ENCODE peak calls at places on chromosomes 12 and 14, in eight cellular contexts. H is CD4-positive, alpha-beta T cell; L is endothelial cell; U is AG04450; Q is Peyer's patch; N is RWPE1; J is HFF-Myc; C is foreskin fibroblast. V is an unnamed sample.

GRCh38 chr14:85948163-85948562 is 418.2 kb downstream of the FLRT2 start:
- DNase-seq in H (no peak), L (no peak), U (no peak), Q (no peak), N (no peak), J (no peak), C (no peak), V (no peak)

GRCh38 chr12:9649532-9649940 is 20.0 kb upstream of the CLEC2D start:
- DNase-seq in H (peak), L (peak), U (no peak), Q (no peak), N (no peak), J (no peak), C (no peak), V (no peak)

GRCh38 chr12:52379536-52379935 is 5.9 kb downstream of the KRT84 start:
- DNase-seq in H (no peak), L (no peak), U (no peak), Q (no peak), N (no peak), J (no peak), C (no peak), V (no peak)

GRCh38 chr12:123971770-123972447 is 722 bp downstream of the CCDC92 start:
- DNase-seq in H (peak), L (peak), U (no peak), Q (peak), N (peak), J (no peak), C (peak), V (peak)

GRCh38 chr12:75738486-75738885 is 227.1 kb upstream of the KRR1 start:
- DNase-seq in H (no peak), L (no peak), U (no peak), Q (no peak), N (no peak), J (no peak), C (no peak), V (no peak)

GRCh38 chr14:63147018-63147417 is 57.2 kb upstream of the RHOJ start:
- DNase-seq in H (no peak), L (no peak), U (no peak), Q (no peak), N (no peak), J (no peak), C (no peak), V (no peak)

GRCh38 chr14:60732840-60733483 is 1.6 kb upstream of the MNAT1 start:
- DNase-seq in H (no peak), L (no peak), U (no peak), Q (no peak), N (no peak), J (no peak), C (no peak), V (no peak)

GRCh38 chr14:64937821-64938193 is 4.7 kb downstream of the GPX2 start:
- DNase-seq in H (no peak), L (no peak), U (no peak), Q (no peak), N (no peak), J (no peak), C (peak), V (no peak)

GRCh38 chr12:116662612-116663144 is 75.2 kb downstream of the SPRING1 start:
- DNase-seq in H (no peak), L (peak), U (peak), Q (peak), N (no peak), J (no peak), C (peak), V (no peak)

GRCh38 chr12:5022030-5022429 is 21.6 kb upstream of the KCNA5 start:
- DNase-seq in H (no peak), L (no peak), U (no peak), Q (no peak), N (no peak), J (no peak), C (no peak), V (no peak)

GRCh38 chr14:53953002-53953827 is 3.4 kb downstream of the BMP4 start:
- DNase-seq in H (no peak), L (peak), U (peak), Q (peak), N (peak), J (no peak), C (peak), V (peak)

GRCh38 chr12:56947633-56948535 is 9.5 kb downstream of the RDH16 start:
- DNase-seq in H (no peak), L (no peak), U (no peak), Q (no peak), N (no peak), J (no peak), C (no peak), V (no peak)

GRCh38 chr14:29370024-29370423 is 557.6 kb downstream of the PRKD1 start:
- DNase-seq in H (no peak), L (no peak), U (no peak), Q (no peak), N (no peak), J (no peak), C (no peak), V (no peak)

GRCh38 chr12:121214855-121215745 is 5.2 kb downstream of the P2RX4 start:
- DNase-seq in H (no peak), L (no peak), U (peak), Q (no peak), N (peak), J (peak), C (peak), V (peak)

GRCh38 chr14:23430733-23431105 is 4.7 kb downstream of the MYH7 start:
- DNase-seq in H (no peak), L (no peak), U (no peak), Q (no peak), N (no peak), J (peak), C (no peak), V (no peak)

GRCh38 chr12:49357099-49357678 is 10.1 kb upstream of the SPATS2 start:
- DNase-seq in H (no peak), L (no peak), U (peak), Q (no peak), N (no peak), J (no peak), C (peak), V (no peak)

GRCh38 chr12:77049767-77050353 is 15.5 kb downstream of the E2F7 start:
- DNase-seq in H (no peak), L (peak), U (peak), Q (no peak), N (peak), J (peak), C (peak), V (no peak)

GRCh38 chr14:85233756-85234545 is 296.0 kb upstream of the FLRT2 start:
- DNase-seq in H (no peak), L (no peak), U (no peak), Q (no peak), N (peak), J (peak), C (peak), V (no peak)

GRCh38 chr12:47942327-47943230 is 20.8 kb upstream of the TMEM106C start:
- DNase-seq in H (peak), L (peak), U (no peak), Q (no peak), N (no peak), J (no peak), C (no peak), V (peak)

GRCh38 chr12:123278150-123278627 is 6.5 kb upstream of the CDK2AP1 start:
- DNase-seq in H (no peak), L (no peak), U (no peak), Q (no peak), N (no peak), J (no peak), C (no peak), V (no peak)

GRCh38 chr12:120677765-120678473 is 9.0 kb upstream of the MLEC start:
- DNase-seq in H (no peak), L (no peak), U (no peak), Q (no peak), N (no peak), J (no peak), C (no peak), V (no peak)

GRCh38 chr14:68961781-68962584 is 17.1 kb downstream of the ACTN1 start:
- DNase-seq in H (no peak), L (no peak), U (no peak), Q (no peak), N (peak), J (no peak), C (no peak), V (no peak)

GRCh38 chr12:88458327-88458726 is 121.9 kb downstream of the KITLG start:
- DNase-seq in H (no peak), L (no peak), U (no peak), Q (no peak), N (no peak), J (no peak), C (no peak), V (no peak)

GRCh38 chr12:117679776-117680175 is 289.0 kb downstream of the KSR2 start:
- DNase-seq in H (no peak), L (no peak), U (no peak), Q (no peak), N (no peak), J (no peak), C (no peak), V (no peak)

GRCh38 chr14:74140374-74140850 is 55.7 kb downstream of the LIN52 start:
- DNase-seq in H (no peak), L (no peak), U (no peak), Q (peak), N (no peak), J (no peak), C (peak), V (peak)

GRCh38 chr12:52268212-52268611 is 6.2 kb upstream of the KRT86 start:
- DNase-seq in H (no peak), L (no peak), U (no peak), Q (no peak), N (no peak), J (no peak), C (no peak), V (no peak)

GRCh38 chr12:84911331-84912190 is 1.0 kb downstream of the SLC6A15 start:
- DNase-seq in H (no peak), L (peak), U (no peak), Q (no peak), N (peak), J (peak), C (peak), V (peak)

GRCh38 chr14:61609885-61610284 is 85.4 kb upstream of the HIF1A start:
- DNase-seq in H (no peak), L (no peak), U (peak), Q (no peak), N (no peak), J (no peak), C (no peak), V (no peak)

GRCh38 chr12:51434305-51434704 is 9.7 kb downstream of the SLC4A8 start:
- DNase-seq in H (no peak), L (no peak), U (no peak), Q (no peak), N (no peak), J (no peak), C (no peak), V (no peak)

GRCh38 chr12:12779529-12779928 is 5.9 kb upstream of the APOLD1 start:
- DNase-seq in H (no peak), L (no peak), U (peak), Q (no peak), N (peak), J (peak), C (peak), V (no peak)

GRCh38 chr14:100297320-100298300 is 8.6 kb downstream of the SLC25A29 start:
- DNase-seq in H (no peak), L (no peak), U (peak), Q (peak), N (no peak), J (no peak), C (peak), V (peak)

GRCh38 chr12:124653169-124653931 is 85.9 kb upstream of the NCOR2 start:
- DNase-seq in H (no peak), L (no peak), U (no peak), Q (no peak), N (no peak), J (no peak), C (no peak), V (no peak)

GRCh38 chr12:67630373-67631088 is 18.0 kb upstream of the DYRK2 start:
- DNase-seq in H (peak), L (peak), U (no peak), Q (peak), N (no peak), J (peak), C (no peak), V (peak)

GRCh38 chr14:61662001-61662400 is 33.3 kb upstream of the HIF1A start:
- DNase-seq in H (no peak), L (no peak), U (no peak), Q (no peak), N (no peak), J (no peak), C (no peak), V (no peak)

GRCh38 chr12:52006726-52007157 is at the start of gene TAMALIN:
- DNase-seq in H (peak), L (peak), U (no peak), Q (peak), N (no peak), J (no peak), C (no peak), V (peak)

GRCh38 chr14:59125156-59125555 is 63.3 kb upstream of the DAAM1 start:
- DNase-seq in H (no peak), L (no peak), U (no peak), Q (no peak), N (no peak), J (no peak), C (no peak), V (no peak)

DNA sequence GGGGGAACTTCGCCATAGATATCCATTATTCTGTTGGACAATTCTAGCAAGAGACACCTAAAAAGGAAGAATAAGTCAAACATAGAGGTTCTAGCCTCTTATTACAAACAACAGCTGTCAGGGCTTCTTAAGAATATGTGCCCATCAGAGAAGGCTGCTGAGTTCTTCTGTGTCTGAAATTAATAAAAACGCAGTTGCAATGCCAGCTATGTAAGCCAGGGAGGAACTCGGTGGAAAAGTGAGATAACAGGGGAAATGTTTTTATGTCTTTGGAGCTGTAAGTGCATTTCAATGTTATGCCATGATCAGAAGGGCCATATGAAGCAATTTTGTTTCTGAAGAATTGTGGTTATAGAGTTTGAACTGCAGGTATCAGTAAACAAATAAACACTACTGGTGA is 95.0 kb downstream of the SYT1 start:
- DNase-seq in H (no peak), L (no peak), U (no peak), Q (no peak), N (no peak), J (no peak), C (no peak), V (no peak)
- TF ChIP-seq CTCF in H (no peak), L (no peak), U (peak), Q (no peak), N (no peak), J (no peak), C (no peak), V (no peak)

DNA sequence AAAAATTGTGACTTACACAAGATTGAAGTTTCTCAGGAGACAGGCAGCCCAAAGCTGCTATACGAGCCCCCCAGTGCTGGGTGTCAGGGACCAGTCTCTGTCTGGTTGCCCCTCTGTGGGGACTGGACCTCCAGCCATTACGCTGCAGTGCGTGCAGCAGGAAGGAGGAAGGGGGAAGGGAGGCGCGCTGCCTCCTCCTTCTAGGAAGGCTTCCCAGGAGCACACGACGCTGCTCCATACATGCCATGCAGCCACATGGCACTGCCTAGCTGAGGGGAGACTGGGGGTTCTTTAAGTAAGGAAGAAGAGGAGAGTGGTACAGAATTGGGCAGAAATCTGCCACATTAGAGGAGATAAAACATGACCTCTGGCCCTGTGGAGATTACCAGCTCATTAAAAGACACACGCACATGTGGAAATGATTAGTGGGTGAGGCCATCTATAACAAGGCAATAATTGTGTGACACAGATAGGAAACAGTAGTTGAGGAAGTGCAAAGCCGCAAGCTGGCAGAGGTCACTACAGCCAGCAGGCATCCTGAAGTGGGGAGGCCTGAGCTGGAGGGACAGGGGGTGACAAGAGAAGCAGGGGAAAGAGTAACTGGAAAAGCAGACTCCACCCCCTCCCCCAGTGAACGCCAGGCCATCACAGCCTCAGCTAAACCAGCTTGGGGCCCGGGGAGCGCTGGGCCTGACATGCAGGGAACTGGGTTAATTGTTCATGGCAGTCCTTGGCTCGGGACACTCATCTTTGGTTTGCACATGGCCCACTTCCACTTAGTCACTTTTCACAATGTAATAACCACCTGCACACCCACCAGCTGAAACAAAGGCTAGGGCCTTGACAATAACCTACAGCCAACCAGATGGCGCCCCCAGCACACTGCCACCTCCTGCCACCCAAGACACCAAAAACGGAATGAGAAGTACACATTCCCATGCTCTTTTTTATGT is 39.6 kb downstream of the CCDC88C start:
- DNase-seq in H (no peak), L (no peak), U (no peak), Q (peak), N (no peak), J (peak), C (peak), V (no peak)
- TF ChIP-seq CTCF in H (no peak), L (no peak), U (no peak), Q (no peak), N (no peak), J (no peak), C (no peak), V (no peak)

GRCh38 chr12:111033281-111034147 is 113.1 kb upstream of the MYL2 start:
- DNase-seq in H (no peak), L (peak), U (no peak), Q (no peak), N (no peak), J (no peak), C (no peak), V (no peak)
- TF ChIP-seq CTCF in H (no peak), L (peak), U (no peak), Q (no peak), N (peak), J (peak), C (no peak), V (no peak)

GRCh38 chr14:103081951-103082350 is 2.1 kb upstream of the LBHD2 start:
- DNase-seq in H (no peak), L (no peak), U (no peak), Q (no peak), N (no peak), J (no peak), C (no peak), V (no peak)

GRCh38 chr14:103074699-103075341 is 9.2 kb upstream of the LBHD2 start:
- DNase-seq in H (no peak), L (no peak), U (no peak), Q (peak), N (no peak), J (no peak), C (no peak), V (peak)

GRCh38 chr14:103073876-103074698 is 9.9 kb upstream of the LBHD2 start:
- DNase-seq in H (no peak), L (no peak), U (no peak), Q (peak), N (no peak), J (no peak), C (no peak), V (peak)

GRCh38 chr14:103078860-103079587 is 5.0 kb upstream of the LBHD2 start:
- DNase-seq in H (no peak), L (no peak), U (no peak), Q (no peak), N (no peak), J (no peak), C (no peak), V (no peak)

DNA sequence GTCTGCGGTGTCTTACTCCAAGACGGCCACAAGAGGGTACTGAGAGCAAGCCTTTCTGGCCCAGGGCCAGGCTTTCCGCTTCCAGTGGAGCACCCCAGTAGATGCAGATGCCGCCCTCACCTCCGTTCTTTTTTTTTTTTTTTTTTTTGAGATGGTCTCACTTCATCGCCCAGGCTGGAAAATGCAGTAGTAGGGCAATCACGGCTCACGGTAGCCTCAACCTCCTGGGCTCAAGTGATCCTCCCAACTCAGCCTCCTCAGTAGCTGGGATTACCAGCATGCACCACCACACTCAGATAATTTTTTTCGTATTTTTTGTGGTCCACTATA is 5.6 kb upstream of the LBHD2 start:
- DNase-seq in H (peak), L (peak), U (peak), Q (peak), N (peak), J (peak), C (peak), V (peak)
- TF ChIP-seq CTCF in H (peak), L (peak), U (peak), Q (peak), N (peak), J (peak), C (peak), V (peak)

GRCh38 chr12:7046383-7047143 is 14.0 kb upstream of the C1S start:
- DNase-seq in H (no peak), L (no peak), U (no peak), Q (no peak), N (no peak), J (no peak), C (no peak), V (no peak)
- TF ChIP-seq CTCF in H (no peak), L (no peak), U (no peak), Q (no peak), N (no peak), J (no peak), C (no peak), V (no peak)

GRCh38 chr12:63420206-63420644 is 248.1 kb downstream of the DPY19L2 start:
- DNase-seq in H (no peak), L (peak), U (peak), Q (no peak), N (no peak), J (peak), C (peak), V (no peak)
- TF ChIP-seq CTCF in H (no peak), L (peak), U (peak), Q (peak), N (peak), J (peak), C (peak), V (peak)

GRCh38 chr14:37116933-37117844 is 55.2 kb downstream of the SLC25A21 start:
- DNase-seq in H (no peak), L (no peak), U (peak), Q (no peak), N (peak), J (peak), C (peak), V (no peak)
- TF ChIP-seq CTCF in H (no peak), L (no peak), U (peak), Q (no peak), N (peak), J (peak), C (peak), V (no peak)

GRCh38 chr12:109255377-109255776 is 53.7 kb downstream of the FOXN4 start:
- DNase-seq in H (no peak), L (peak), U (no peak), Q (no peak), N (no peak), J (no peak), C (peak), V (no peak)
- TF ChIP-seq CTCF in H (no peak), L (no peak), U (peak), Q (no peak), N (no peak), J (no peak), C (peak), V (no peak)

GRCh38 chr12:14618990-14619389 is 51.3 kb upstream of the PLBD1 start:
- DNase-seq in H (no peak), L (no peak), U (no peak), Q (no peak), N (peak), J (no peak), C (no peak), V (no peak)
- TF ChIP-seq CTCF in H (peak), L (no peak), U (peak), Q (peak), N (no peak), J (peak), C (peak), V (no peak)

GRCh38 chr14:106564058-106564643 is 1037.8 kb downstream of the TMEM121 start:
- DNase-seq in H (peak), L (no peak), U (no peak), Q (peak), N (peak), J (no peak), C (no peak), V (no peak)
- TF ChIP-seq CTCF in H (peak), L (no peak), U (no peak), Q (peak), N (peak), J (peak), C (no peak), V (peak)